ENCODE peak calls at places on chromosome 5, in seven cellular contexts. One of them, this sample, is unnamed.

GRCh38 chr5:139806111-139806510 is 10.5 kb downstream of the PSD2 start:
- DNase-seq in heart right ventricle: no peak
- DNase-seq in AG10803: no peak
- DNase-seq in left lung: no peak
- DNase-seq in A549: no peak
- DNase-seq in gastrocnemius medialis: no peak
- DNase-seq in foreskin keratinocyte: no peak
- DNase-seq in this sample: no peak

GRCh38 chr5:144356489-144356888 is 185.8 kb downstream of the KCTD16 start:
- DNase-seq in left lung: no peak
- DNase-seq in heart right ventricle: no peak
- DNase-seq in AG10803: no peak
- DNase-seq in A549: no peak
- DNase-seq in foreskin keratinocyte: no peak
- DNase-seq in gastrocnemius medialis: no peak
- DNase-seq in this sample: no peak

GRCh38 chr5:100902406-100903035 is 561 bp downstream of the ST8SIA4 start:
- DNase-seq in foreskin keratinocyte: peak; percentile 43
- DNase-seq in AG10803: no peak
- DNase-seq in gastrocnemius medialis: no peak
- DNase-seq in heart right ventricle: no peak
- DNase-seq in left lung: peak; percentile 23
- DNase-seq in A549: no peak
- DNase-seq in this sample: no peak

GRCh38 chr5:131794596-131794995 is 2.2 kb downstream of the FNIP1 start:
- DNase-seq in heart right ventricle: no peak
- DNase-seq in AG10803: no peak
- DNase-seq in left lung: no peak
- DNase-seq in A549: no peak
- DNase-seq in foreskin keratinocyte: no peak
- DNase-seq in gastrocnemius medialis: no peak
- DNase-seq in this sample: no peak

GRCh38 chr5:91383956-91384300 is 811 bp upstream of the ARRDC3 start:
- DNase-seq in gastrocnemius medialis: peak; percentile 32
- DNase-seq in A549: no peak
- DNase-seq in AG10803: no peak
- DNase-seq in heart right ventricle: peak; percentile 16
- DNase-seq in left lung: no peak
- DNase-seq in foreskin keratinocyte: no peak
- DNase-seq in this sample: no peak

GRCh38 chr5:159331099-159331973 is 1.0 kb upstream of the IL12B start:
- DNase-seq in foreskin keratinocyte: peak; percentile 25
- DNase-seq in left lung: peak; percentile 92
- DNase-seq in AG10803: peak; percentile 25
- DNase-seq in A549: peak; percentile 76
- DNase-seq in gastrocnemius medialis: peak; percentile 16
- DNase-seq in heart right ventricle: peak; percentile 73
- DNase-seq in this sample: peak; percentile 75

GRCh38 chr5:137115152-137115551 is 384.0 kb downstream of the SPOCK1 start:
- DNase-seq in A549: no peak
- DNase-seq in gastrocnemius medialis: no peak
- DNase-seq in AG10803: no peak
- DNase-seq in left lung: no peak
- DNase-seq in foreskin keratinocyte: no peak
- DNase-seq in heart right ventricle: no peak
- DNase-seq in this sample: no peak

GRCh38 chr5:126497506-126497905 is 74.3 kb downstream of the GRAMD2B start:
- DNase-seq in AG10803: no peak
- DNase-seq in gastrocnemius medialis: no peak
- DNase-seq in left lung: no peak
- DNase-seq in foreskin keratinocyte: no peak
- DNase-seq in heart right ventricle: no peak
- DNase-seq in A549: no peak
- DNase-seq in this sample: no peak

GRCh38 chr5:55226934-55227737 is at the start of gene MCIDAS:
- DNase-seq in left lung: peak; percentile 81
- DNase-seq in heart right ventricle: peak; percentile 20
- DNase-seq in A549: peak; percentile 88
- DNase-seq in gastrocnemius medialis: no peak
- DNase-seq in AG10803: peak; percentile 13
- DNase-seq in foreskin keratinocyte: no peak
- DNase-seq in this sample: peak; percentile 45

GRCh38 chr5:81232449-81233079 is 558 bp upstream of the CKMT2 start:
- DNase-seq in foreskin keratinocyte: no peak
- DNase-seq in A549: no peak
- DNase-seq in gastrocnemius medialis: peak; percentile 98
- DNase-seq in left lung: no peak
- DNase-seq in AG10803: peak; percentile 59
- DNase-seq in heart right ventricle: peak; percentile 76
- DNase-seq in this sample: no peak

GRCh38 chr5:35483797-35484196 is 133.9 kb upstream of the SPEF2 start:
- DNase-seq in A549: no peak
- DNase-seq in heart right ventricle: no peak
- DNase-seq in AG10803: no peak
- DNase-seq in foreskin keratinocyte: no peak
- DNase-seq in gastrocnemius medialis: no peak
- DNase-seq in left lung: no peak
- DNase-seq in this sample: no peak

GRCh38 chr5:3734621-3735020 is 139.0 kb downstream of the IRX1 start:
- DNase-seq in left lung: no peak
- DNase-seq in heart right ventricle: no peak
- DNase-seq in AG10803: no peak
- DNase-seq in A549: no peak
- DNase-seq in foreskin keratinocyte: no peak
- DNase-seq in gastrocnemius medialis: no peak
- DNase-seq in this sample: no peak

GRCh38 chr5:77869115-77869798 is 93.1 kb upstream of the TBCA start:
- DNase-seq in gastrocnemius medialis: no peak
- DNase-seq in heart right ventricle: no peak
- DNase-seq in foreskin keratinocyte: no peak
- DNase-seq in left lung: no peak
- DNase-seq in A549: no peak
- DNase-seq in AG10803: no peak
- DNase-seq in this sample: no peak

GRCh38 chr5:10227396-10227795 is 22.3 kb downstream of the ATPSCKMT start:
- DNase-seq in foreskin keratinocyte: no peak
- DNase-seq in gastrocnemius medialis: no peak
- DNase-seq in A549: no peak
- DNase-seq in AG10803: peak; percentile 63
- DNase-seq in heart right ventricle: no peak
- DNase-seq in left lung: no peak
- DNase-seq in this sample: no peak

GRCh38 chr5:146560205-146560812 is 44.3 kb upstream of the GPR151 start:
- DNase-seq in A549: no peak
- DNase-seq in left lung: no peak
- DNase-seq in foreskin keratinocyte: no peak
- DNase-seq in AG10803: peak; percentile 61
- DNase-seq in heart right ventricle: no peak
- DNase-seq in gastrocnemius medialis: no peak
- DNase-seq in this sample: no peak

GRCh38 chr5:158543539-158544387 is 556.0 kb downstream of the EBF1 start:
- DNase-seq in heart right ventricle: no peak
- DNase-seq in gastrocnemius medialis: no peak
- DNase-seq in left lung: no peak
- DNase-seq in foreskin keratinocyte: no peak
- DNase-seq in A549: no peak
- DNase-seq in AG10803: peak; percentile 38
- DNase-seq in this sample: no peak

GRCh38 chr5:4411664-4412063 is 728.5 kb upstream of the ADAMTS16 start:
- DNase-seq in A549: no peak
- DNase-seq in heart right ventricle: no peak
- DNase-seq in foreskin keratinocyte: no peak
- DNase-seq in AG10803: no peak
- DNase-seq in left lung: no peak
- DNase-seq in gastrocnemius medialis: no peak
- DNase-seq in this sample: no peak

GRCh38 chr5:80255425-80255751 is 460 bp downstream of the SERINC5 start:
- DNase-seq in heart right ventricle: peak; percentile 72
- DNase-seq in foreskin keratinocyte: no peak
- DNase-seq in gastrocnemius medialis: peak; percentile 41
- DNase-seq in AG10803: peak; percentile 52
- DNase-seq in left lung: peak; percentile 94
- DNase-seq in A549: peak; percentile 72
- DNase-seq in this sample: peak; percentile 43

GRCh38 chr5:87103616-87104287 is 163.9 kb upstream of the RASA1 start:
- DNase-seq in heart right ventricle: no peak
- DNase-seq in foreskin keratinocyte: peak; percentile 24
- DNase-seq in gastrocnemius medialis: no peak
- DNase-seq in AG10803: no peak
- DNase-seq in A549: no peak
- DNase-seq in left lung: no peak
- DNase-seq in this sample: no peak

GRCh38 chr5:136043968-136044610 is 15.3 kb downstream of the TGFBI start:
- DNase-seq in foreskin keratinocyte: no peak
- DNase-seq in heart right ventricle: no peak
- DNase-seq in left lung: no peak
- DNase-seq in gastrocnemius medialis: no peak
- DNase-seq in A549: no peak
- DNase-seq in AG10803: no peak
- DNase-seq in this sample: no peak

GRCh38 chr5:94884294-94884693 is 265.8 kb downstream of the SLF1 start:
- DNase-seq in foreskin keratinocyte: no peak
- DNase-seq in left lung: no peak
- DNase-seq in heart right ventricle: no peak
- DNase-seq in A549: no peak
- DNase-seq in gastrocnemius medialis: no peak
- DNase-seq in AG10803: no peak
- DNase-seq in this sample: no peak

GRCh38 chr5:13745508-13745907 is 199.0 kb downstream of the DNAH5 start:
- DNase-seq in foreskin keratinocyte: peak; percentile 72
- DNase-seq in left lung: no peak
- DNase-seq in gastrocnemius medialis: no peak
- DNase-seq in A549: no peak
- DNase-seq in heart right ventricle: no peak
- DNase-seq in AG10803: peak; percentile 60
- DNase-seq in this sample: no peak

GRCh38 chr5:112203229-112203628 is 215.8 kb downstream of the EPB41L4A start:
- DNase-seq in foreskin keratinocyte: no peak
- DNase-seq in left lung: no peak
- DNase-seq in gastrocnemius medialis: no peak
- DNase-seq in heart right ventricle: no peak
- DNase-seq in AG10803: no peak
- DNase-seq in A549: no peak
- DNase-seq in this sample: no peak

GRCh38 chr5:139747583-139748504 is 47.8 kb upstream of the PSD2 start:
- DNase-seq in A549: no peak
- DNase-seq in gastrocnemius medialis: no peak
- DNase-seq in AG10803: peak; percentile 45
- DNase-seq in left lung: peak; percentile 81
- DNase-seq in foreskin keratinocyte: no peak
- DNase-seq in heart right ventricle: peak; percentile 49
- DNase-seq in this sample: no peak

DNA sequence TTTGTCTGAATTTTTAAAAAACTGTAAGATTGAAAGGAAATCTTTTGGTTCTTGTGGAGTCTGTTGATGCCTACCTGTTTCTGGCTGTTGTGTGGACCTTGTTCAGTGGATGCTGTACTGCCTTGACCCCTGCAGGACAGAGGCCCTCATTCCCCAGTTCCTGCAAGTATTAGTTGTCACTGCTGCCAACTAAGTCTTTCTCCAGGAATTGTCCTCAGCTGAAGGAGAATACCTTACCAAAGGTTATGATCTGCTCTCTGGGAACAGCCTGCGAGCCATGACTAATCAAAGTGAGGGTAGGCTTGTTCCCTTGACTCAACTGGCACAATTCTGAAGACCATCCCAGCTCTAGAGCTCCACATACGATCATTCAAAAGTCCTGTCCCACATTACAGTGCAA is 145.3 kb upstream of the FST start:
- DNase-seq in A549: no peak
- DNase-seq in left lung: no peak
- DNase-seq in AG10803: peak; percentile 35
- DNase-seq in foreskin keratinocyte: peak; percentile 84
- DNase-seq in heart right ventricle: no peak
- DNase-seq in gastrocnemius medialis: no peak
- DNase-seq in this sample: no peak
- TF ChIP-seq CTCF in A549: no peak
- TF ChIP-seq CTCF in left lung: no peak
- TF ChIP-seq CTCF in AG10803: peak; percentile 45
- TF ChIP-seq CTCF in foreskin keratinocyte: peak; percentile 76
- TF ChIP-seq CTCF in heart right ventricle: no peak
- TF ChIP-seq CTCF in gastrocnemius medialis: no peak
- TF ChIP-seq CTCF in this sample: peak; percentile 40

GRCh38 chr5:41641621-41642020 is 131.2 kb upstream of the PLCXD3 start:
- DNase-seq in gastrocnemius medialis: no peak
- DNase-seq in heart right ventricle: no peak
- DNase-seq in left lung: no peak
- DNase-seq in A549: no peak
- DNase-seq in AG10803: no peak
- DNase-seq in foreskin keratinocyte: no peak
- DNase-seq in this sample: no peak
- TF ChIP-seq CTCF in gastrocnemius medialis: no peak
- TF ChIP-seq CTCF in heart right ventricle: peak; percentile 35
- TF ChIP-seq CTCF in left lung: no peak
- TF ChIP-seq CTCF in A549: no peak
- TF ChIP-seq CTCF in AG10803: peak; percentile 26
- TF ChIP-seq CTCF in foreskin keratinocyte: peak; percentile 19
- TF ChIP-seq CTCF in this sample: peak; percentile 36

GRCh38 chr5:175609504-175609903 is 48.4 kb upstream of the HRH2 start:
- DNase-seq in left lung: no peak
- DNase-seq in gastrocnemius medialis: no peak
- DNase-seq in A549: no peak
- DNase-seq in foreskin keratinocyte: no peak
- DNase-seq in AG10803: no peak
- DNase-seq in heart right ventricle: no peak
- DNase-seq in this sample: no peak
- TF ChIP-seq CTCF in left lung: no peak
- TF ChIP-seq CTCF in gastrocnemius medialis: no peak
- TF ChIP-seq CTCF in A549: no peak
- TF ChIP-seq CTCF in foreskin keratinocyte: no peak
- TF ChIP-seq CTCF in AG10803: no peak
- TF ChIP-seq CTCF in heart right ventricle: no peak
- TF ChIP-seq CTCF in this sample: no peak

DNA sequence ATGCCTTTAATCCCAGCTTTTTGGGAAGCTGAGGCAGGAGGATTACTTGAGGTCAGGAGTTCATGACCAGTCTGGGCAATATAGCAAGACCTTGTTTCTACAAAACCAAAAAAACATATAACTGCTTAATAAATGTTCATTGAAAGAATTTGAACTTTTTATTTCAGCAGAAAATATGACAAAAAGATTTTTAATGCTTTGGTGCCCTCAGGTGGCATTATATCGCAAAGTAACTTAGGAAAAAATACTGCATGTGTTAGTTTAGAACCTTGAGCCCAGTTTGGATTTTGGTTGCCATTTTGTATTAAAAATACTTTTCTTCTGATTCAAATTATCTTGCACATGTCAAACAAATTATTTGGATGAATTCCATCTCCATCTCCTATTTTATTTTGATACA is 103.2 kb downstream of the GPBP1 start:
- DNase-seq in left lung: no peak
- DNase-seq in heart right ventricle: no peak
- DNase-seq in gastrocnemius medialis: no peak
- DNase-seq in foreskin keratinocyte: peak; percentile 23
- DNase-seq in AG10803: peak; percentile 23
- DNase-seq in A549: peak; percentile 18
- DNase-seq in this sample: no peak
- TF ChIP-seq CTCF in left lung: no peak
- TF ChIP-seq CTCF in heart right ventricle: peak; percentile 38
- TF ChIP-seq CTCF in gastrocnemius medialis: peak; percentile 26
- TF ChIP-seq CTCF in foreskin keratinocyte: peak; percentile 66
- TF ChIP-seq CTCF in AG10803: peak; percentile 37
- TF ChIP-seq CTCF in A549: peak; percentile 64
- TF ChIP-seq CTCF in this sample: peak; percentile 39

This sample was measured in progenitor cell of endocrine pancreas.